ENCODE peak calls at places on chromosomes 11 and 22, in six cellular contexts. One of them, this sample, is unnamed.

GRCh38 chr22:22872722-22873708 is 14.6 kb upstream of the IGLL5 start:
- DNase-seq in HepG2: no peak
- DNase-seq in PC-9: no peak
- DNase-seq in bronchial epithelial cell: no peak
- DNase-seq in dorsolateral prefrontal cortex: no peak
- DNase-seq in kidney: no peak
- DNase-seq in this sample: no peak

GRCh38 chr11:121866822-121867221 is 249.2 kb downstream of the BLID start:
- DNase-seq in PC-9: no peak
- DNase-seq in kidney: no peak
- DNase-seq in HepG2: no peak
- DNase-seq in bronchial epithelial cell: no peak
- DNase-seq in dorsolateral prefrontal cortex: no peak
- DNase-seq in this sample: no peak

GRCh38 chr11:986270-986951 is 50.1 kb downstream of the MUC6 start:
- DNase-seq in HepG2: no peak
- DNase-seq in kidney: peak
- DNase-seq in PC-9: peak
- DNase-seq in dorsolateral prefrontal cortex: no peak
- DNase-seq in bronchial epithelial cell: peak
- DNase-seq in this sample: no peak

GRCh38 chr11:115660072-115660805 is 156.0 kb upstream of the CADM1 start:
- DNase-seq in PC-9: no peak
- DNase-seq in dorsolateral prefrontal cortex: no peak
- DNase-seq in HepG2: no peak
- DNase-seq in kidney: no peak
- DNase-seq in bronchial epithelial cell: no peak
- DNase-seq in this sample: no peak

GRCh38 chr22:19289475-19290161 is 1.9 kb downstream of the CLTCL1 start:
- DNase-seq in PC-9: no peak
- DNase-seq in kidney: no peak
- DNase-seq in bronchial epithelial cell: peak
- DNase-seq in dorsolateral prefrontal cortex: no peak
- DNase-seq in HepG2: no peak
- DNase-seq in this sample: peak

GRCh38 chr11:19316434-19316833 is 75.7 kb upstream of the E2F8 start:
- DNase-seq in PC-9: no peak
- DNase-seq in HepG2: no peak
- DNase-seq in dorsolateral prefrontal cortex: peak
- DNase-seq in bronchial epithelial cell: no peak
- DNase-seq in kidney: peak
- DNase-seq in this sample: peak

GRCh38 chr22:25176175-25176574 is 23.5 kb upstream of the CRYBB3 start:
- DNase-seq in bronchial epithelial cell: peak
- DNase-seq in HepG2: no peak
- DNase-seq in dorsolateral prefrontal cortex: no peak
- DNase-seq in kidney: no peak
- DNase-seq in PC-9: no peak
- DNase-seq in this sample: no peak

GRCh38 chr11:131664811-131665210 is 294.4 kb downstream of the NTM start:
- DNase-seq in PC-9: no peak
- DNase-seq in HepG2: no peak
- DNase-seq in dorsolateral prefrontal cortex: no peak
- DNase-seq in bronchial epithelial cell: no peak
- DNase-seq in kidney: no peak
- DNase-seq in this sample: no peak

GRCh38 chr22:49363526-49364230 is 464.0 kb downstream of the BRD1 start:
- DNase-seq in kidney: peak
- DNase-seq in dorsolateral prefrontal cortex: peak
- DNase-seq in bronchial epithelial cell: no peak
- DNase-seq in PC-9: no peak
- DNase-seq in HepG2: no peak
- DNase-seq in this sample: no peak

GRCh38 chr11:119377112-119377901 is 4.2 kb downstream of the USP2 start:
- DNase-seq in bronchial epithelial cell: peak
- DNase-seq in PC-9: peak
- DNase-seq in HepG2: no peak
- DNase-seq in kidney: peak
- DNase-seq in dorsolateral prefrontal cortex: no peak
- DNase-seq in this sample: no peak

GRCh38 chr22:33024626-33025025 is 33.6 kb downstream of the SYN3 start:
- DNase-seq in HepG2: no peak
- DNase-seq in dorsolateral prefrontal cortex: no peak
- DNase-seq in bronchial epithelial cell: no peak
- DNase-seq in kidney: no peak
- DNase-seq in PC-9: no peak
- DNase-seq in this sample: peak

GRCh38 chr11:106466441-106467190 is 389.2 kb downstream of the AASDHPPT start:
- DNase-seq in dorsolateral prefrontal cortex: no peak
- DNase-seq in kidney: no peak
- DNase-seq in bronchial epithelial cell: peak
- DNase-seq in PC-9: no peak
- DNase-seq in HepG2: peak
- DNase-seq in this sample: peak

GRCh38 chr22:45270095-45271020 is 14.4 kb upstream of the UPK3A start:
- DNase-seq in dorsolateral prefrontal cortex: no peak
- DNase-seq in bronchial epithelial cell: no peak
- DNase-seq in PC-9: no peak
- DNase-seq in kidney: no peak
- DNase-seq in HepG2: no peak
- DNase-seq in this sample: no peak

GRCh38 chr11:44505591-44506054 is 59.8 kb upstream of the CD82 start:
- DNase-seq in kidney: no peak
- DNase-seq in PC-9: no peak
- DNase-seq in bronchial epithelial cell: peak
- DNase-seq in dorsolateral prefrontal cortex: no peak
- DNase-seq in HepG2: no peak
- DNase-seq in this sample: peak

GRCh38 chr22:30314918-30315317 is 11.8 kb downstream of the TBC1D10A start:
- DNase-seq in bronchial epithelial cell: peak
- DNase-seq in HepG2: no peak
- DNase-seq in PC-9: no peak
- DNase-seq in dorsolateral prefrontal cortex: no peak
- DNase-seq in kidney: no peak
- DNase-seq in this sample: no peak

GRCh38 chr11:26344647-26345046 is 12.7 kb downstream of the ANO3 start:
- DNase-seq in HepG2: no peak
- DNase-seq in PC-9: no peak
- DNase-seq in bronchial epithelial cell: no peak
- DNase-seq in dorsolateral prefrontal cortex: no peak
- DNase-seq in kidney: no peak
- DNase-seq in this sample: peak

GRCh38 chr11:69231466-69232018 is 62.4 kb upstream of the MYEOV start:
- DNase-seq in PC-9: no peak
- DNase-seq in kidney: no peak
- DNase-seq in dorsolateral prefrontal cortex: no peak
- DNase-seq in HepG2: no peak
- DNase-seq in bronchial epithelial cell: no peak
- DNase-seq in this sample: no peak

GRCh38 chr11:113549061-113549460 is 73.9 kb upstream of the DRD2 start:
- DNase-seq in bronchial epithelial cell: peak
- DNase-seq in HepG2: no peak
- DNase-seq in kidney: no peak
- DNase-seq in dorsolateral prefrontal cortex: no peak
- DNase-seq in PC-9: no peak
- DNase-seq in this sample: no peak

GRCh38 chr11:61482513-61482912 is 26.0 kb upstream of the LRRC10B start:
- DNase-seq in PC-9: peak
- DNase-seq in HepG2: no peak
- DNase-seq in kidney: no peak
- DNase-seq in dorsolateral prefrontal cortex: no peak
- DNase-seq in bronchial epithelial cell: no peak
- DNase-seq in this sample: no peak

GRCh38 chr11:45042560-45042959 is 91.9 kb upstream of the TP53I11 start:
- DNase-seq in dorsolateral prefrontal cortex: peak
- DNase-seq in bronchial epithelial cell: peak
- DNase-seq in kidney: no peak
- DNase-seq in PC-9: no peak
- DNase-seq in HepG2: no peak
- DNase-seq in this sample: no peak

GRCh38 chr22:23061471-23062280 is 8.6 kb upstream of the GNAZ start:
- DNase-seq in bronchial epithelial cell: no peak
- DNase-seq in dorsolateral prefrontal cortex: peak
- DNase-seq in PC-9: no peak
- DNase-seq in HepG2: no peak
- DNase-seq in kidney: peak
- DNase-seq in this sample: no peak

GRCh38 chr11:134119094-134119493 is 50.2 kb downstream of the JAM3 start:
- DNase-seq in dorsolateral prefrontal cortex: no peak
- DNase-seq in HepG2: no peak
- DNase-seq in bronchial epithelial cell: peak
- DNase-seq in kidney: no peak
- DNase-seq in PC-9: no peak
- DNase-seq in this sample: peak

GRCh38 chr11:92976681-92977080 is 7.2 kb downstream of the MTNR1B start:
- DNase-seq in bronchial epithelial cell: no peak
- DNase-seq in kidney: no peak
- DNase-seq in PC-9: no peak
- DNase-seq in dorsolateral prefrontal cortex: no peak
- DNase-seq in HepG2: no peak
- DNase-seq in this sample: no peak

GRCh38 chr22:36577019-36577418 is 48.1 kb upstream of the EIF3D start:
- DNase-seq in kidney: no peak
- DNase-seq in bronchial epithelial cell: peak
- DNase-seq in HepG2: peak
- DNase-seq in PC-9: peak
- DNase-seq in dorsolateral prefrontal cortex: no peak
- DNase-seq in this sample: peak

GRCh38 chr22:40721266-40721665 is 42.0 kb downstream of the MCHR1 start:
- DNase-seq in bronchial epithelial cell: peak
- DNase-seq in dorsolateral prefrontal cortex: no peak
- DNase-seq in HepG2: peak
- DNase-seq in kidney: no peak
- DNase-seq in PC-9: no peak
- DNase-seq in this sample: peak

GRCh38 chr11:102204174-102204573 is 93.9 kb downstream of the YAP1 start:
- DNase-seq in bronchial epithelial cell: peak
- DNase-seq in PC-9: no peak
- DNase-seq in dorsolateral prefrontal cortex: no peak
- DNase-seq in HepG2: no peak
- DNase-seq in kidney: no peak
- DNase-seq in this sample: no peak

GRCh38 chr11:102201776-102202175 is 91.5 kb downstream of the YAP1 start:
- DNase-seq in dorsolateral prefrontal cortex: no peak
- DNase-seq in bronchial epithelial cell: no peak
- DNase-seq in HepG2: no peak
- DNase-seq in PC-9: no peak
- DNase-seq in kidney: no peak
- DNase-seq in this sample: no peak

GRCh38 chr11:102202972-102203371 is 92.7 kb downstream of the YAP1 start:
- DNase-seq in dorsolateral prefrontal cortex: no peak
- DNase-seq in PC-9: no peak
- DNase-seq in kidney: no peak
- DNase-seq in bronchial epithelial cell: no peak
- DNase-seq in HepG2: no peak
- DNase-seq in this sample: no peak

GRCh38 chr11:102208835-102209234 is 98.6 kb downstream of the YAP1 start:
- DNase-seq in HepG2: no peak
- DNase-seq in bronchial epithelial cell: no peak
- DNase-seq in dorsolateral prefrontal cortex: no peak
- DNase-seq in PC-9: no peak
- DNase-seq in kidney: no peak
- DNase-seq in this sample: no peak

GRCh38 chr11:102205805-102206204 is 95.6 kb downstream of the YAP1 start:
- DNase-seq in HepG2: no peak
- DNase-seq in dorsolateral prefrontal cortex: no peak
- DNase-seq in kidney: peak
- DNase-seq in PC-9: no peak
- DNase-seq in bronchial epithelial cell: no peak
- DNase-seq in this sample: no peak
- TF ChIP-seq CTCF in HepG2: no peak
- TF ChIP-seq CTCF in dorsolateral prefrontal cortex: no peak
- TF ChIP-seq CTCF in kidney: no peak
- TF ChIP-seq CTCF in PC-9: no peak
- TF ChIP-seq CTCF in bronchial epithelial cell: no peak
- TF ChIP-seq CTCF in this sample: no peak

GRCh38 chr11:59562292-59562691 is 51.0 kb downstream of the OR4D9 start:
- DNase-seq in HepG2: no peak
- DNase-seq in kidney: no peak
- DNase-seq in bronchial epithelial cell: peak
- DNase-seq in dorsolateral prefrontal cortex: no peak
- DNase-seq in PC-9: no peak
- DNase-seq in this sample: no peak

GRCh38 chr11:59559886-59560285 is 48.5 kb downstream of the OR4D9 start:
- DNase-seq in HepG2: no peak
- DNase-seq in PC-9: no peak
- DNase-seq in bronchial epithelial cell: no peak
- DNase-seq in kidney: no peak
- DNase-seq in dorsolateral prefrontal cortex: no peak
- DNase-seq in this sample: no peak

GRCh38 chr11:59557940-59558643 is 46.8 kb downstream of the OR4D9 start:
- DNase-seq in HepG2: no peak
- DNase-seq in kidney: no peak
- DNase-seq in dorsolateral prefrontal cortex: no peak
- DNase-seq in PC-9: no peak
- DNase-seq in bronchial epithelial cell: no peak
- DNase-seq in this sample: no peak

GRCh38 chr11:59560702-59561469 is 49.5 kb downstream of the OR4D9 start:
- DNase-seq in bronchial epithelial cell: peak
- DNase-seq in kidney: peak
- DNase-seq in dorsolateral prefrontal cortex: peak
- DNase-seq in HepG2: peak
- DNase-seq in PC-9: peak
- DNase-seq in this sample: peak

GRCh38 chr11:59560290-59560701 is 49.0 kb downstream of the OR4D9 start:
- DNase-seq in PC-9: peak
- DNase-seq in dorsolateral prefrontal cortex: no peak
- DNase-seq in HepG2: peak
- DNase-seq in kidney: no peak
- DNase-seq in bronchial epithelial cell: peak
- DNase-seq in this sample: peak
- H3K4me3 ChIP-seq in PC-9: peak
- H3K4me3 ChIP-seq in dorsolateral prefrontal cortex: peak
- H3K4me3 ChIP-seq in HepG2: peak
- H3K4me3 ChIP-seq in kidney: peak
- H3K4me3 ChIP-seq in bronchial epithelial cell: peak
- H3K4me3 ChIP-seq in this sample: peak

DNA sequence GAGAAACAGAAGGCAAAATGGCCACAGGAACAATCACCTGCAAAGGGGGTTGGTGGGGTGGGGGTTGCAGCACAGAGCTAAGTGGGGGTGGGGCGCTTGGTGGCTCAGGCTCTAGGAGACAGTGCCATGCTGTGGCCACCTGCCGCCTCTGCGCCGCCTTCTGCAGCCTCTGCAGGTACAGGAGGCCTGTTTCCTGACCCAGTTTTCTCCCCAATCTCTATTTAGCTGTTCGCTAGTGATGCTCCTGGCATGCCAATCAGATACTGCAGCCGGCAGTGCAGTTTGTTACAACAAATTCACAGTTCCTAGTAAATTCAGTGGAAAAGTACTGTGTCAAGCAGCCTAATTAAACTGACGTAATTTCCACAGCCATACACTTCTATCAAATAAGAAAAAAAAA is 106.4 kb downstream of the SERGEF start:
- DNase-seq in bronchial epithelial cell: no peak
- DNase-seq in PC-9: peak
- DNase-seq in dorsolateral prefrontal cortex: peak
- DNase-seq in HepG2: no peak
- DNase-seq in kidney: no peak
- DNase-seq in this sample: no peak
- TF ChIP-seq CTCF in bronchial epithelial cell: peak
- TF ChIP-seq CTCF in PC-9: peak
- TF ChIP-seq CTCF in dorsolateral prefrontal cortex: peak
- TF ChIP-seq CTCF in HepG2: peak
- TF ChIP-seq CTCF in kidney: peak
- TF ChIP-seq CTCF in this sample: no peak

GRCh38 chr11:117882539-117882938 is 6.1 kb upstream of the FXYD6 start:
- DNase-seq in HepG2: no peak
- DNase-seq in bronchial epithelial cell: no peak
- DNase-seq in kidney: no peak
- DNase-seq in PC-9: no peak
- DNase-seq in dorsolateral prefrontal cortex: no peak
- DNase-seq in this sample: no peak
- H3K4me3 ChIP-seq in HepG2: no peak
- H3K4me3 ChIP-seq in bronchial epithelial cell: no peak
- H3K4me3 ChIP-seq in kidney: no peak
- H3K4me3 ChIP-seq in PC-9: no peak
- H3K4me3 ChIP-seq in dorsolateral prefrontal cortex: no peak
- H3K4me3 ChIP-seq in this sample: no peak